ENCODE peak calls at places on chromosomes 11 and 22, in four cellular contexts. One of them, this sample, is unnamed.

GRCh38 chr11:77193915-77194830 is 66.1 kb downstream of the MYO7A start:
- ATAC-seq in stimulated activated naive CD8-positive, alpha-beta T cell treated with anti-CD3 and anti-CD28 coated beads, Interleukin-15, Interleukin-2, amounts not matched to agents 100 U/mL and 50 U/mL, for 24 hours: no peak
- ATAC-seq in natural killer cell: no peak
- ATAC-seq in gastroesophageal sphincter: no peak
- ATAC-seq in this sample: no peak

GRCh38 chr11:25793637-25794036 is 538.3 kb upstream of the ANO3 start:
- ATAC-seq in stimulated activated naive CD8-positive, alpha-beta T cell treated with anti-CD3 and anti-CD28 coated beads, Interleukin-15, Interleukin-2, amounts not matched to agents 100 U/mL and 50 U/mL, for 24 hours: no peak
- ATAC-seq in natural killer cell: no peak
- ATAC-seq in gastroesophageal sphincter: no peak
- ATAC-seq in this sample: peak

GRCh38 chr11:75014129-75014528 is 25.4 kb downstream of the NEU3 start:
- ATAC-seq in stimulated activated naive CD8-positive, alpha-beta T cell treated with anti-CD3 and anti-CD28 coated beads, Interleukin-15, Interleukin-2, amounts not matched to agents 100 U/mL and 50 U/mL, for 24 hours: no peak
- ATAC-seq in natural killer cell: no peak
- ATAC-seq in gastroesophageal sphincter: no peak
- ATAC-seq in this sample: no peak

GRCh38 chr11:28798286-28798685 is 690.1 kb downstream of the METTL15 start:
- ATAC-seq in stimulated activated naive CD8-positive, alpha-beta T cell treated with anti-CD3 and anti-CD28 coated beads, Interleukin-15, Interleukin-2, amounts not matched to agents 100 U/mL and 50 U/mL, for 24 hours: no peak
- ATAC-seq in natural killer cell: no peak
- ATAC-seq in gastroesophageal sphincter: no peak
- ATAC-seq in this sample: no peak

GRCh38 chr22:32760815-32761214 is 40.7 kb upstream of the TIMP3 start:
- ATAC-seq in stimulated activated naive CD8-positive, alpha-beta T cell treated with anti-CD3 and anti-CD28 coated beads, Interleukin-15, Interleukin-2, amounts not matched to agents 100 U/mL and 50 U/mL, for 24 hours: no peak
- ATAC-seq in natural killer cell: no peak
- ATAC-seq in gastroesophageal sphincter: peak
- ATAC-seq in this sample: no peak

GRCh38 chr11:15627560-15627959 is 512.8 kb downstream of the INSC start:
- ATAC-seq in stimulated activated naive CD8-positive, alpha-beta T cell treated with anti-CD3 and anti-CD28 coated beads, Interleukin-15, Interleukin-2, amounts not matched to agents 100 U/mL and 50 U/mL, for 24 hours: no peak
- ATAC-seq in natural killer cell: no peak
- ATAC-seq in gastroesophageal sphincter: no peak
- ATAC-seq in this sample: no peak

GRCh38 chr11:117823294-117823940 is 1.1 kb downstream of the FXYD2 start:
- ATAC-seq in stimulated activated naive CD8-positive, alpha-beta T cell treated with anti-CD3 and anti-CD28 coated beads, Interleukin-15, Interleukin-2, amounts not matched to agents 100 U/mL and 50 U/mL, for 24 hours: peak
- ATAC-seq in natural killer cell: peak
- ATAC-seq in gastroesophageal sphincter: no peak
- ATAC-seq in this sample: peak

GRCh38 chr11:130876100-130876499 is 40.2 kb downstream of the SNX19 start:
- ATAC-seq in stimulated activated naive CD8-positive, alpha-beta T cell treated with anti-CD3 and anti-CD28 coated beads, Interleukin-15, Interleukin-2, amounts not matched to agents 100 U/mL and 50 U/mL, for 24 hours: no peak
- ATAC-seq in natural killer cell: no peak
- ATAC-seq in gastroesophageal sphincter: no peak
- ATAC-seq in this sample: no peak

GRCh38 chr11:28110108-28110838 is 2.1 kb downstream of the METTL15 start:
- ATAC-seq in stimulated activated naive CD8-positive, alpha-beta T cell treated with anti-CD3 and anti-CD28 coated beads, Interleukin-15, Interleukin-2, amounts not matched to agents 100 U/mL and 50 U/mL, for 24 hours: peak
- ATAC-seq in natural killer cell: peak
- ATAC-seq in gastroesophageal sphincter: peak
- ATAC-seq in this sample: peak

GRCh38 chr11:2474059-2474901 is 29.5 kb downstream of the KCNQ1 start:
- ATAC-seq in stimulated activated naive CD8-positive, alpha-beta T cell treated with anti-CD3 and anti-CD28 coated beads, Interleukin-15, Interleukin-2, amounts not matched to agents 100 U/mL and 50 U/mL, for 24 hours: no peak
- ATAC-seq in natural killer cell: no peak
- ATAC-seq in gastroesophageal sphincter: no peak
- ATAC-seq in this sample: no peak

GRCh38 chr11:10522921-10523320 is 18.1 kb downstream of the RNF141 start:
- ATAC-seq in stimulated activated naive CD8-positive, alpha-beta T cell treated with anti-CD3 and anti-CD28 coated beads, Interleukin-15, Interleukin-2, amounts not matched to agents 100 U/mL and 50 U/mL, for 24 hours: no peak
- ATAC-seq in natural killer cell: no peak
- ATAC-seq in gastroesophageal sphincter: no peak
- ATAC-seq in this sample: no peak

GRCh38 chr22:20424937-20425587 is 12.6 kb downstream of the SCARF2 start:
- ATAC-seq in stimulated activated naive CD8-positive, alpha-beta T cell treated with anti-CD3 and anti-CD28 coated beads, Interleukin-15, Interleukin-2, amounts not matched to agents 100 U/mL and 50 U/mL, for 24 hours: no peak
- ATAC-seq in natural killer cell: peak
- ATAC-seq in gastroesophageal sphincter: peak
- ATAC-seq in this sample: no peak

GRCh38 chr11:111370902-111371578 is 8.0 kb downstream of the POU2AF1 start:
- ATAC-seq in stimulated activated naive CD8-positive, alpha-beta T cell treated with anti-CD3 and anti-CD28 coated beads, Interleukin-15, Interleukin-2, amounts not matched to agents 100 U/mL and 50 U/mL, for 24 hours: peak
- ATAC-seq in natural killer cell: no peak
- ATAC-seq in gastroesophageal sphincter: no peak
- ATAC-seq in this sample: peak

GRCh38 chr11:65599216-65599954 is 3.8 kb upstream of the KCNK7 start:
- ATAC-seq in stimulated activated naive CD8-positive, alpha-beta T cell treated with anti-CD3 and anti-CD28 coated beads, Interleukin-15, Interleukin-2, amounts not matched to agents 100 U/mL and 50 U/mL, for 24 hours: no peak
- ATAC-seq in natural killer cell: no peak
- ATAC-seq in gastroesophageal sphincter: no peak
- ATAC-seq in this sample: no peak

GRCh38 chr11:109733245-109733644 is 311.3 kb downstream of the C11orf87 start:
- ATAC-seq in stimulated activated naive CD8-positive, alpha-beta T cell treated with anti-CD3 and anti-CD28 coated beads, Interleukin-15, Interleukin-2, amounts not matched to agents 100 U/mL and 50 U/mL, for 24 hours: no peak
- ATAC-seq in natural killer cell: no peak
- ATAC-seq in gastroesophageal sphincter: no peak
- ATAC-seq in this sample: no peak

GRCh38 chr22:22454997-22455396 is 53.5 kb downstream of the ZNF280B start:
- ATAC-seq in stimulated activated naive CD8-positive, alpha-beta T cell treated with anti-CD3 and anti-CD28 coated beads, Interleukin-15, Interleukin-2, amounts not matched to agents 100 U/mL and 50 U/mL, for 24 hours: no peak
- ATAC-seq in natural killer cell: no peak
- ATAC-seq in gastroesophageal sphincter: no peak
- ATAC-seq in this sample: no peak